ENCODE peak calls at places on chromosomes 2 and 18, in five cellular contexts. One of them, this sample, is unnamed.

GRCh38 chr2:12507295-12507694 is 209.4 kb upstream of the TRIB2 start:
- DNase-seq in ureter: no peak
- DNase-seq in bronchial epithelial cell: peak
- DNase-seq in kidney tubule cell: peak
- DNase-seq in dorsolateral prefrontal cortex: no peak
- DNase-seq in this sample: peak

GRCh38 chr2:203705184-203705583 is 1.3 kb upstream of the CD28 start:
- DNase-seq in dorsolateral prefrontal cortex: no peak
- DNase-seq in bronchial epithelial cell: no peak
- DNase-seq in kidney tubule cell: no peak
- DNase-seq in ureter: no peak
- DNase-seq in this sample: no peak

GRCh38 chr2:127046579-127046978 is 60.4 kb downstream of the BIN1 start:
- DNase-seq in dorsolateral prefrontal cortex: no peak
- DNase-seq in ureter: peak
- DNase-seq in bronchial epithelial cell: no peak
- DNase-seq in kidney tubule cell: no peak
- DNase-seq in this sample: no peak

GRCh38 chr2:114261366-114261765 is 181.1 kb upstream of the DPP10 start:
- DNase-seq in kidney tubule cell: no peak
- DNase-seq in bronchial epithelial cell: peak
- DNase-seq in ureter: no peak
- DNase-seq in dorsolateral prefrontal cortex: no peak
- DNase-seq in this sample: no peak

GRCh38 chr18:4405965-4406364 is 49.1 kb downstream of the DLGAP1 start:
- DNase-seq in kidney tubule cell: no peak
- DNase-seq in dorsolateral prefrontal cortex: no peak
- DNase-seq in bronchial epithelial cell: no peak
- DNase-seq in ureter: no peak
- DNase-seq in this sample: no peak

GRCh38 chr2:224861266-224861665 is 145.1 kb upstream of the CCDC195 start:
- DNase-seq in bronchial epithelial cell: peak
- DNase-seq in dorsolateral prefrontal cortex: no peak
- DNase-seq in ureter: no peak
- DNase-seq in kidney tubule cell: no peak
- DNase-seq in this sample: no peak

GRCh38 chr2:104378853-104379374 is 475.0 kb upstream of the POU3F3 start:
- DNase-seq in ureter: no peak
- DNase-seq in bronchial epithelial cell: no peak
- DNase-seq in dorsolateral prefrontal cortex: no peak
- DNase-seq in kidney tubule cell: peak
- DNase-seq in this sample: peak

GRCh38 chr2:26185304-26185928 is 12.5 kb downstream of the GAREM2 start:
- DNase-seq in ureter: no peak
- DNase-seq in kidney tubule cell: no peak
- DNase-seq in bronchial epithelial cell: no peak
- DNase-seq in dorsolateral prefrontal cortex: no peak
- DNase-seq in this sample: no peak

GRCh38 chr2:106267997-106268396 is 73.9 kb upstream of the UXS1 start:
- DNase-seq in ureter: no peak
- DNase-seq in bronchial epithelial cell: no peak
- DNase-seq in kidney tubule cell: no peak
- DNase-seq in dorsolateral prefrontal cortex: no peak
- DNase-seq in this sample: no peak

GRCh38 chr2:37768491-37768925 is 97.1 kb upstream of the CDC42EP3 start:
- DNase-seq in ureter: no peak
- DNase-seq in kidney tubule cell: peak
- DNase-seq in bronchial epithelial cell: peak
- DNase-seq in dorsolateral prefrontal cortex: no peak
- DNase-seq in this sample: peak

GRCh38 chr2:209496586-209496982 is 72.7 kb downstream of the MAP2 start:
- DNase-seq in kidney tubule cell: peak
- DNase-seq in dorsolateral prefrontal cortex: no peak
- DNase-seq in bronchial epithelial cell: peak
- DNase-seq in ureter: no peak
- DNase-seq in this sample: peak

GRCh38 chr2:174286172-174286571 is 37.8 kb upstream of the OLA1 start:
- DNase-seq in dorsolateral prefrontal cortex: no peak
- DNase-seq in ureter: no peak
- DNase-seq in bronchial epithelial cell: no peak
- DNase-seq in kidney tubule cell: no peak
- DNase-seq in this sample: no peak

This sample was measured in renal cortical epithelial cell.